ENCODE peak calls at places on chromosomes 16 and 17, in eight cellular contexts. Y, L, Q, K, T, C, I and S are unnamed samples.

GRCh38 chr17:47239663-47240374 is 13.8 kb upstream of the ITGB3 start:
- DNase-seq in Q (peak), K (peak), L (peak), C (no peak), Y (no peak), T (peak), I (peak), S (peak)

GRCh38 chr17:46910179-46910927 is 12.6 kb upstream of the GOSR2 start:
- DNase-seq in Q (no peak), L (no peak), T (no peak), I (no peak), K (no peak), Y (no peak), C (no peak), S (no peak)

GRCh38 chr16:87740441-87740840 is 25.3 kb downstream of the KLHDC4 start:
- DNase-seq in K (no peak), Y (no peak), Q (no peak), I (no peak), T (no peak), L (no peak), C (no peak), S (no peak)

GRCh38 chr16:69193860-69194259 is 6.9 kb downstream of the SNTB2 start:
- DNase-seq in K (no peak), T (no peak), L (no peak), I (no peak), C (no peak), Q (no peak), Y (no peak), S (no peak)

GRCh38 chr17:9240659-9241370 is 219.5 kb downstream of the NTN1 start:
- DNase-seq in C (no peak), I (peak), T (peak), L (peak), Q (no peak), K (peak), Y (peak), S (peak)

GRCh38 chr16:50722960-50723359 is 18.9 kb upstream of the CYLD start:
- DNase-seq in K (no peak), I (no peak), L (no peak), Y (no peak), T (no peak), Q (no peak), C (no peak), S (no peak)

GRCh38 chr17:32525116-32525515 is 38.3 kb downstream of the CDK5R1 start:
- DNase-seq in I (peak), Y (no peak), C (no peak), Q (no peak), K (no peak), T (no peak), L (peak), S (no peak)

GRCh38 chr17:17412331-17412730 is 64.5 kb upstream of the MED9 start:
- DNase-seq in K (no peak), C (no peak), Y (no peak), I (no peak), L (peak), T (no peak), Q (peak), S (no peak)

GRCh38 chr16:62516001-62516400 is 479.8 kb upstream of the CDH8 start:
- DNase-seq in T (no peak), Y (no peak), I (no peak), K (no peak), C (no peak), L (no peak), Q (no peak), S (no peak)

GRCh38 chr17:29495011-29495410 is 71.8 kb downstream of the ABHD15 start:
- DNase-seq in Q (peak), Y (no peak), C (no peak), T (no peak), L (peak), I (no peak), K (no peak), S (no peak)

GRCh38 chr16:84848991-84849634 is 29.3 kb downstream of the CRISPLD2 start:
- DNase-seq in K (no peak), C (no peak), I (no peak), Y (peak), T (peak), L (no peak), Q (no peak), S (no peak)

DNA sequence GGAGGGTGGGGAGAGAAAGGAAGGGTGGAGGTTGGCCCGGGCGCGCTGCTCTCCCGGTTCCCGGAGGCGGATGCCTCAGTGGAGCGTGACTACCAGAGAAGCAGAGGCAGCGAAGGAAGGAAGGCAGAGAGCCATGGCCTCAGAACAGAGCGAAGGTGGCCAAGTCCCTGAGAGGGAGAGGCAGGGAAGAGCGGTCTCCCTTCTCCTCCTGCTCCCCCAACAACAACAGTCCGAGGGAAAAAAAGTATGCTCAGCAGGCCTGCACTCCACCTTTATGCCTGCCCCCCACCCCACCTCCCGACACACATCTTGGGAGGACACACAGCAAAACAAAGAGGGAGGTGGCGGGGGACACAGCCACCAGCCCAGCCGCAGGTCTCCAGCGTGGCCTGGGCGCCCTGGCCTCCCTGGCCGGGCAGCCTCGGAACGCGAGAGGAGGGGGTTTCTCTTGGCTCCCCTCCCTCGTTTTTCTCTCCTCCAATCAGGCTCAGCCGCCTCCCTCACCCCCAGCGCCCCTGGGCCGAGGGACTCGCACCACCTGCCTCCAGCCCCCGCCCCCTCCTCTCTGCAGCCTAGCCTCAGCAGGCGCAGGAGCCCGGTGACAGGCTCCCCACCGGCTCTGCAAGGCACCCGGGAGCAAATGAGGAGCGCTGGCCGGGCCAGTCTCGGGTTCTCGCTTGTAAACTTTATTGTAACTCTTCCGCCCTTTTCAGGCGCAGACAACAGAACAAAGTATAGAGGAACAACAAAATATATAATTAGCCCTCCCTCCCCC is 1.1 kb upstream of the HOXB7 start:
- DNase-seq in I (no peak), L (no peak), Q (no peak), C (no peak), T (no peak), Y (peak), K (peak), S (no peak)
- H3K4me3 ChIP-seq in I (no peak), L (no peak), Q (no peak), C (peak), T (peak), Y (no peak), K (peak), S (no peak)

DNA sequence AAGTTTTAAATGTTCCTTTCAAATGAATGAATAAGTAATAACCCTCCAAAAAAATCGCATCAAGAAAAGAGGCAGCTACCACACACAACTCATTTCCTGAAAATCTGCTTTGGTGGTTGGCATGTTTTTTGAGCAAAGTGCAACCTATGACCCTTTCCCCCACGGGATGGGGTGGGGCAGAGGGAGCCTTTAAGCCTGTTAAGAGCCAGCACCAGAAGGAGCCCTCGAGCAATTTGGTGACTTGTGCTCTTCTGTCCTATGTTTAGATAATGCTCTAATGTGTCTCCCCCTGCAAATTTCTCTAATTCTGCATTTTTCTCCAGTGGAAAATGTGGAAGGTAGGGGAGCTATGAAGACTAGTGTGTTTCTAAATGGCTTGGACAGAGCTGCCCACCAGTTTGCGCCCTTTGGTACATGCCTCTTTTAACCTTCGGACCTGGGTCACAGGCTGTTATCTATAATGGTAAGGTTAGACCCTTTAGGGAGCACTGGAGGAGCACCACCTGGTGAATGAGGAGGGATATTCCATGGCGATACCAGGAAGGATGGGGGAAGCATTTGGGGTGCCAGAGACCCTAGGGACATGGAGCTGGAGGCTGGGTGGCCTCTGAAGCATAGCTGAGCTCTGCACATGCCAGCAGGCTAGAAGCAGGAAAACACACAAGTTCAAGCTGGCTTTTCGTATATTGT is 1.6 kb downstream of the PYCARD start:
- DNase-seq in Y (no peak), K (no peak), I (no peak), Q (no peak), T (no peak), L (peak), C (peak), S (no peak)
- H3K4me3 ChIP-seq in Y (no peak), K (no peak), I (no peak), Q (no peak), T (peak), L (peak), C (peak), S (no peak)

GRCh38 chr17:21039839-21040575 is 2.8 kb downstream of the USP22 start:
- DNase-seq in Q (peak), C (no peak), L (no peak), Y (peak), K (no peak), I (peak), T (no peak), S (no peak)
- H3K4me3 ChIP-seq in Q (peak), C (peak), L (peak), Y (peak), K (peak), I (peak), T (peak), S (peak)

GRCh38 chr16:24836836-24837235 is 8.9 kb upstream of the SLC5A11 start:
- DNase-seq in L (no peak), T (no peak), Q (no peak), C (no peak), K (no peak), I (no peak), Y (no peak), S (no peak)
- H3K4me3 ChIP-seq in L (no peak), T (no peak), Q (no peak), C (no peak), K (no peak), I (no peak), Y (no peak), S (no peak)

DNA sequence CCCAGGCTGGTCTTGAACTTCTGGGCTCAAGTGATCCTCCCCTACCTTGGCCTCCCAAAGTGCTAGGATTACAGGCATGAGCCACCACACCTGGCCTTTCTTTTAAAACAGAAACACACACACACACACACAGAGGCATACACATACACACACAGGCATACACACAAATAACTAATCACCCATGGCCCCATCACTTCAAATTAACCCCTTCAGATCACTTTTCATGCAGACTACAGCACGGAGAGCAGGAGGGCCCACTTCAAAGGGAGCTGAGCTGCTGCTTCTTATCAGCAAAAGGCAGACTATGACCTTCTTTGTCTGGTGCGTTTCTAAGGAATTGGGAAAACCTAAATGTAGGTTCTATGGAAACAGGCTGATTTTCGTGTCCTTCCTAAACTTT is 1.9 kb downstream of the CLCN7 start:
- DNase-seq in L (no peak), K (no peak), I (no peak), Q (no peak), T (no peak), Y (no peak), C (no peak), S (no peak)
- H3K4me3 ChIP-seq in L (no peak), K (no peak), I (no peak), Q (no peak), T (no peak), Y (no peak), C (no peak), S (no peak)

GRCh38 chr16:4415538-4416199 is 727 bp downstream of the CORO7 start:
- DNase-seq in L (no peak), I (peak), Y (peak), Q (no peak), C (peak), T (peak), K (peak), S (no peak)

GRCh38 chr16:4416200-4417032 is at the start of gene CORO7:
- DNase-seq in T (peak), Q (peak), I (peak), L (peak), K (peak), C (peak), Y (peak), S (peak)

GRCh38 chr16:4412854-4413253 is 3.5 kb downstream of the CORO7 start:
- DNase-seq in T (no peak), C (no peak), K (no peak), Y (no peak), Q (no peak), I (no peak), L (no peak), S (no peak)

GRCh38 chr16:4412159-4412558 is 4.2 kb downstream of the CORO7 start:
- DNase-seq in K (no peak), Q (no peak), C (no peak), T (no peak), I (no peak), Y (peak), L (no peak), S (no peak)

DNA sequence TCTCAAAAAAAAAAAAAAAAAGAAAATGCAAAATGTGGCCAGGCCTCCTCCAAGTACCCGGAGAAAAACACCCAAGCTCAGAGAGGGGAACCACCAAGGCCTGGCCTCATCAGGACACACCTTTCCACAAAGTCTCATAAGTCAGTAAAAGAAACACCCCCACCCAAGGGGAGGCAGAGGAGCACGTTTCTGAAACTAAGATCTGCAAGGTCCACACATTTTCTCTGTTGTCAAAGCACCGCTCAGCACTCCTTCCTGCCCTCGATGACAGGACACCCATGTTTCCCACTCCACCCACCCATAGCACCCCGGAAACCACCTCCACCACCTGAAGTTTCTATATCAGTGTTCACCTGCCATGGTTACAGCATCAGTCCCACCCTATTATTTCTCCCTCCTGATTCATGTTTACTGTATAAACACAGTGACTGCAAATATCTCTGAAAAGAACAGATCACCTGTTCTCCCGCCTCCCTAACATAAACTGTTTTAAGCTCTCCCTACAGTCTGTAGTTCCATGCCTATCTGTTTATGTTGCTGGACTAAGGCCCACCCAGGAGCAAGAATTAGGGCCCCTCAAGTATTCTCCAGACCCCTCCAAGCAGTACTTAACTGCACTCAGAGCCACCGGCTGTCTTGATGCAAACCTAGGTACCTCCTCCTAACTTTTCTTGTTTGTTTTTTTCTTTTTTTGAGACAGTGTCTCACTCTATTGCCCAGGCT is 2.0 kb downstream of the CORO7 start:
- DNase-seq in L (no peak), Q (no peak), I (no peak), C (peak), K (peak), Y (no peak), T (no peak), S (no peak)
- H3K4me3 ChIP-seq in L (no peak), Q (no peak), I (no peak), C (peak), K (no peak), Y (no peak), T (peak), S (no peak)